ENCODE peak calls at places on chromosomes 12 and 14, in seven cellular contexts. V is right lobe of liver, P is lower leg skin, U is cardiac muscle cell, C is coronary artery, I is fibroblast of mammary gland, L is GM23338. Y is an unnamed sample.

GRCh38 chr12:58727526-58727925 is 192.8 kb downstream of the LRIG3 start:
- DNase-seq in C (no peak), V (no peak), U (no peak), I (peak), L (no peak), P (no peak), Y (no peak)

GRCh38 chr12:71546322-71546861 is 106.8 kb downstream of the LGR5 start:
- DNase-seq in L (no peak), V (no peak), P (no peak), C (no peak), U (no peak), I (no peak), Y (no peak)

GRCh38 chr12:132253698-132254480 is 75.5 kb downstream of the GALNT9 start:
- DNase-seq in V (no peak), C (no peak), I (no peak), P (no peak), U (no peak), L (no peak), Y (no peak)

GRCh38 chr14:31953210-31953609 is 123.9 kb upstream of the ARHGAP5 start:
- DNase-seq in V (no peak), L (no peak), U (no peak), P (no peak), C (no peak), I (no peak), Y (no peak)

GRCh38 chr14:105854600-105855245 is 328.3 kb downstream of the TMEM121 start:
- DNase-seq in U (no peak), L (no peak), P (no peak), C (peak), I (no peak), V (no peak), Y (peak)

GRCh38 chr12:50637870-50638481 is 125.9 kb upstream of the ATF1 start:
- DNase-seq in P (no peak), L (peak), U (peak), I (peak), C (no peak), V (no peak), Y (no peak)

GRCh38 chr12:111410229-111411186 is 4.8 kb downstream of the SH2B3 start:
- DNase-seq in P (no peak), I (peak), U (no peak), L (no peak), V (no peak), C (no peak), Y (no peak)

GRCh38 chr12:117486840-117487659 is 125.6 kb upstream of the NOS1 start:
- DNase-seq in U (no peak), V (peak), I (peak), L (no peak), C (no peak), P (no peak), Y (no peak)

GRCh38 chr12:32261638-32262037 is 137.7 kb upstream of the FGD4 start:
- DNase-seq in U (no peak), L (peak), V (no peak), I (no peak), P (no peak), C (no peak), Y (no peak)

GRCh38 chr14:85250369-85250768 is 279.6 kb upstream of the FLRT2 start:
- DNase-seq in I (no peak), V (no peak), U (peak), P (no peak), C (no peak), L (peak), Y (no peak)

GRCh38 chr14:22973217-22974032 is 8.9 kb downstream of the AJUBA start:
- DNase-seq in I (peak), V (no peak), P (peak), L (peak), C (no peak), U (peak), Y (no peak)

GRCh38 chr14:64758711-64759554 is 54.7 kb downstream of the PLEKHG3 start:
- DNase-seq in I (peak), P (no peak), C (no peak), U (no peak), V (no peak), L (no peak), Y (no peak)

GRCh38 chr12:5497329-5498058 is 65.6 kb downstream of the NTF3 start:
- DNase-seq in U (no peak), C (no peak), V (peak), I (no peak), L (no peak), P (no peak), Y (no peak)

GRCh38 chr14:80518173-80518572 is 306.9 kb upstream of the DIO2 start:
- DNase-seq in I (no peak), U (no peak), P (no peak), C (no peak), L (no peak), V (no peak), Y (no peak)

GRCh38 chr14:20878695-20879094 is 12.5 kb upstream of the RNASE3 start:
- DNase-seq in C (no peak), I (no peak), V (no peak), P (no peak), L (no peak), U (no peak), Y (no peak)

GRCh38 chr14:20873370-20874177 is 17.6 kb upstream of the RNASE3 start:
- DNase-seq in C (peak), U (peak), L (peak), I (peak), V (peak), P (peak), Y (peak)
- TF ChIP-seq CTCF in C (peak), U (peak), L (peak), I (peak), V (peak), P (no peak), Y (peak)

DNA sequence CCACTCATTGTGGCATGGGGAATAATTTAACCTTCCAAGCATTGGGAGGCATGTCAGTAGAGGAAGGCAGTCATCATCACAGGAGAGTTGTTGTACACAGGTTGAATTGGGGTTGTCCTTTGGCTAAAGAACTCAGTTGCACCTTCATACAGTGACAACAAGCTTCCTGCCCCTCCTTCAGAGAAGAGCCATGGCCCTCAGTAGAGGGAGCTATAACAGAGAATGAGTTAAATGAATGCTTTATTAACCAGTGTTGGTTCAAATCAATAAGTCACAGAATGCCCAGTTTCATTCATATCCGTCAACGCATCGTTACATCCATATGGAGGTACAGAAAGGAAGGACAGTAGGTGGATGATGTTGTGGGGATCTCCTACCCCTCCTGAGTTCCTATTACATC is 4.8 kb downstream of the IFNG-AS1 start:
- DNase-seq in I (no peak), C (no peak), L (peak), P (no peak), V (no peak), U (no peak), Y (no peak)
- TF ChIP-seq CTCF in I (no peak), C (no peak), L (peak), P (no peak), V (no peak), U (no peak), Y (no peak)

GRCh38 chr12:82694970-82695369 is 8.3 kb downstream of the TMTC2 start:
- DNase-seq in P (no peak), I (no peak), V (no peak), U (no peak), C (no peak), L (no peak), Y (no peak)
- TF ChIP-seq CTCF in P (no peak), I (no peak), V (no peak), U (no peak), C (no peak), L (no peak), Y (no peak)

DNA sequence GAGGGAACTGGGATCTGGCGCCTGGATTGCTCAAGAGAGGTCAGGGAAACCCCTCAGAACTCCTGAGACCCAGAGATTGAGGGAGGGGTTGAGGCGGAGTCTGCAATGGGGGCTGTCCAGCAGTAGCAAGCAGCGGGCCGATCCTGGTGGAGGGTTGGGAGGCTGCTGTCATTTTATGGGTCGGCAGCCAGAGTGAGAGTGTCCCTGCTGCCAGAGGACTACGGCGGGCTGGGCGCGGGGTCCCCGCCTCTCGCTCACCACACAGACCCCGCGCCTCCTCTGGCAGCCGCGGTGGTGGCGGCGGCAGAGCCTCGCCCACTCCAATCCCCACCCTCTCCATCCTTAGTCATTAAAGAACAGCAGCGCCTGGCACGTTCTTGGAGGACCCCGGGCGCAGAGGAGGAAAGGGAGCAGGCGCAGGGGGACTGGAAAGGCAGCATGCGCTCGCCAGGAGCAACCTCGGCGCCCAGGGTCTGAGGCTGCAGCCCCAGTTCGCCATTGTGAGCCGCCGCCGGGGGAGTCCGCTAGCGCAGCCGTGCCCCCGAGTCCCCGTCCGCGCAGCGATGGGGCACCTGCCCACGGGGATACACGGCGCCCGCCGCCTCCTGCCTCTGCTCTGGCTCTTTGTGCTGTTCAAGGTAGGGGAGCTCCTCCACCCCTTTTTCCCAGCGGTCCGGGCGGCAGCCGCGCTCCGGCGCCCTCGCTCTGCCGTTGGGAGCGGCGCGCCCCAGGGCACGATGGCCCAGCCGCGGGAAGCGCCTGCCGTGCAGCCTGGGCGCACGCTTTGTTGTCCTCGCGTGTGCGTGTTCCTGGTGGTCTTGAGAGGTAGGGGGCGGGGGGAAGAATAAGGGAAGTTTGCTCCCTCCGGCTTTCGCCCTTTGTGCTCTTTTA is at the start of gene PTPRO:
- DNase-seq in C (no peak), L (peak), V (peak), I (peak), P (no peak), U (peak), Y (no peak)
- TF ChIP-seq CTCF in C (no peak), L (no peak), V (no peak), I (no peak), P (no peak), U (no peak), Y (peak)

DNA sequence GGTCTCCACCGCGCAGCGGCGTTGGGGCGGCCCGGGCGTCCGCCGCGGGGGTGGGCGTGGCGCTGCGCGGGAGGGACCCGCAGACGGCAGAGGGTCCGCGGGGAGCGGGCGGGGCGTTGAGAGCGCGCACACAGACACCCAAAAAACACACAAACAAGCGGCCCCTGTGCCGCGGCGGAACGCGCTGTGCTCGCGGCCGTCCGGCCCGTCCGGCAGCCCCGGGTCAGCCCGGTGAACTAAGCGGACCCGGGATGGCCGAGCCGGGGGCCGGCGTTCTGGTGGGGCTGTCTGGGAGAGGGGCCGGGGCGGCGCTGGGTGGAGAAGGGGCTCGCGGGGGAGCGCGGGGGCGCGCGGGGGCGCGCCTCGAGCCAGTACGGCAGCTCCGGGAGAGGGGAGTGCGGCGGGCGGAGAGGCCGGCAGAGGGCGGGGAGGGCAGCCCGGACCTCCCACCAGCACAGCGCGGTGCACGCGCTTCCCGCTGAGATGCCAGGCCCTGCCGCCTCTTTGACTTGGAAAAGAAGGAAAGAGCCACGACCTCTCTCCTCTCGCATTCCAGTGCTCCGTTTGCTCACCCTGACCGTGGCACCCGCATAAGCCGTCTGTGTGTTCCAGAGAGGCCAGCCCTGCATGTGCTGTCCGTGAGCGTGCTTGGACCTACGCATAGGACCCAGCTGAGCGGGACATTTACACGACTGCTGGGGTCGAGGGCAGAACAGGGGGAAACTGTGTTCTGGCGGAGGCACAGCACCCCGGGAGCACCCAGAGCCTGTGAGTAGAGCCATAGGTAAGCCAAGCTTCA is 10.3 kb downstream of the SLC6A12 start:
- DNase-seq in I (no peak), V (peak), U (peak), C (no peak), L (peak), P (no peak), Y (no peak)
- TF ChIP-seq CTCF in I (no peak), V (no peak), U (peak), C (no peak), L (no peak), P (no peak), Y (peak)

GRCh38 chr12:120750806-120751205 is 25.2 kb downstream of the ACADS start:
- DNase-seq in U (no peak), C (no peak), L (no peak), P (no peak), V (no peak), I (no peak), Y (no peak)
- TF ChIP-seq CTCF in U (no peak), C (no peak), L (no peak), P (no peak), V (no peak), I (no peak), Y (no peak)

DNA sequence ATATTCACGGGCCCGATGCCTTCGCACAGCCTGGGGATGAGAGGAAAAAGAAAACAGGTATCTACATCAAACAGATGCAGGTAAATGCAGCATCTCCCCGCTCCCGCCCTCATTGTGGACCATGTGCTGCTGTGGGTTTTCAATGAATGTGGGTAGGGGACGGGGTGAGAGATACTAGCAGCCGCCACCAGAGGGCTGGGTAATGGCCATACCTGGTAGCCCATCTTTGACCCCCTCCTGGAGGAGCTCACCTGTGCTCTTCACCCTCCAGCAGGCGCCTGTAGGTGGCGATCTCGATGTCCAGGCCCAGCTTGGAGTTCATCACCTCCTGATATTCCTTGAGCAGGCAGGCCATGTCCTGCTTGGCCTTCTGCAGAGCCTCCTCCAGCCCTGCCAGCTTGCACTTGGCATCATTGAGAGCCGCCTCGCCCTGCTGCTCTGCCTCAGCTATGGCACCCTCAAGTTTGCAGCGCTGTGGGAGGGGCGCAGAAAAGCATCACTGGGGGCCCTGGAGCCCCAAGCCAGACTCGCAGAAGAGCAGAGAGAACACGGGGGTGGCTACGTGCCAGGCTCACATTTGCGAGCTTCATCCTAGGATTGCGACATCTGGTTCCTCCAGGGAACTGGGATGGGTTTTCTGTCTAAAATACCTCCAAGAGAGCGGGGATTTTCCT is 10.2 kb downstream of the KRT82 start:
- DNase-seq in U (no peak), P (no peak), I (peak), C (no peak), V (no peak), L (peak), Y (no peak)
- TF ChIP-seq CTCF in U (peak), P (no peak), I (peak), C (no peak), V (no peak), L (peak), Y (peak)

GRCh38 chr14:83826838-83827237 is 1703.1 kb upstream of the FLRT2 start:
- DNase-seq in V (no peak), L (peak), I (peak), P (no peak), C (no peak), U (no peak), Y (no peak)
- TF ChIP-seq CTCF in V (no peak), L (peak), I (peak), P (no peak), C (no peak), U (no peak), Y (no peak)

Y was measured in type B pancreatic cell.